ENCODE peak calls at places on chromosome 20, in four cellular contexts. One of them, this sample, is unnamed.

GRCh38 chr20:32574296-32575226 is 10.6 kb downstream of the NOL4L start:
- DNase-seq in K562: peak
- DNase-seq in HepG2: no peak
- DNase-seq in WTC11: no peak
- DNase-seq in this sample: no peak

GRCh38 chr20:31910071-31910803 is 39.8 kb downstream of the TTLL9 start:
- DNase-seq in K562: no peak
- DNase-seq in HepG2: no peak
- DNase-seq in WTC11: no peak
- DNase-seq in this sample: no peak

GRCh38 chr20:48437146-48437545 is 390.7 kb downstream of the PREX1 start:
- DNase-seq in K562: no peak
- DNase-seq in HepG2: no peak
- DNase-seq in WTC11: no peak
- DNase-seq in this sample: no peak

GRCh38 chr20:8152183-8152582 is 20.1 kb downstream of the PLCB1 start:
- DNase-seq in K562: no peak
- DNase-seq in HepG2: no peak
- DNase-seq in WTC11: no peak
- DNase-seq in this sample: no peak

GRCh38 chr20:56411759-56412472 is at the start of gene CASS4:
- DNase-seq in K562: peak
- DNase-seq in HepG2: peak
- DNase-seq in WTC11: no peak
- DNase-seq in this sample: no peak

GRCh38 chr20:61587910-61588309 is 335.8 kb downstream of the CDH4 start:
- DNase-seq in K562: no peak
- DNase-seq in HepG2: no peak
- DNase-seq in WTC11: no peak
- DNase-seq in this sample: no peak

GRCh38 chr20:12166053-12166717 is 248.5 kb downstream of the BTBD3 start:
- DNase-seq in K562: no peak
- DNase-seq in HepG2: no peak
- DNase-seq in WTC11: no peak
- DNase-seq in this sample: no peak

GRCh38 chr20:57264908-57265648 is 1.4 kb downstream of the BMP7 start:
- DNase-seq in K562: no peak
- DNase-seq in HepG2: no peak
- DNase-seq in WTC11: no peak
- DNase-seq in this sample: no peak

GRCh38 chr20:16556299-16556698 is 16.9 kb downstream of the KIF16B start:
- DNase-seq in K562: no peak
- DNase-seq in HepG2: no peak
- DNase-seq in WTC11: no peak
- DNase-seq in this sample: no peak

GRCh38 chr20:48275325-48275724 is 490.0 kb upstream of the SULF2 start:
- DNase-seq in K562: no peak
- DNase-seq in HepG2: no peak
- DNase-seq in WTC11: no peak
- DNase-seq in this sample: no peak

GRCh38 chr20:37356961-37357371 is 11.0 kb downstream of the SRC start:
- DNase-seq in K562: no peak
- DNase-seq in HepG2: no peak
- DNase-seq in WTC11: no peak
- DNase-seq in this sample: no peak

GRCh38 chr20:17936306-17936790 is 32.2 kb downstream of the SNX5 start:
- DNase-seq in K562: no peak
- DNase-seq in HepG2: no peak
- DNase-seq in WTC11: no peak
- DNase-seq in this sample: no peak

GRCh38 chr20:34693414-34693813 is 10.7 kb upstream of the TP53INP2 start:
- DNase-seq in K562: no peak
- DNase-seq in HepG2: no peak
- DNase-seq in WTC11: no peak
- DNase-seq in this sample: no peak

GRCh38 chr20:1296117-1296610 is 30.1 kb downstream of the SNPH start:
- DNase-seq in K562: no peak
- DNase-seq in HepG2: no peak
- DNase-seq in WTC11: no peak
- DNase-seq in this sample: no peak

GRCh38 chr20:32189691-32190607 is 17.6 kb downstream of the PLAGL2 start:
- DNase-seq in K562: no peak
- DNase-seq in HepG2: no peak
- DNase-seq in WTC11: peak
- DNase-seq in this sample: no peak

GRCh38 chr20:44856847-44857448 is 28.6 kb upstream of the YWHAB start:
- DNase-seq in K562: peak
- DNase-seq in HepG2: no peak
- DNase-seq in WTC11: no peak
- DNase-seq in this sample: no peak

GRCh38 chr20:41175201-41175651 is 37.9 kb downstream of the PLCG1 start:
- DNase-seq in K562: no peak
- DNase-seq in HepG2: no peak
- DNase-seq in WTC11: peak
- DNase-seq in this sample: no peak

GRCh38 chr20:16671753-16672152 is 58.1 kb upstream of the SNRPB2 start:
- DNase-seq in K562: no peak
- DNase-seq in HepG2: no peak
- DNase-seq in WTC11: no peak
- DNase-seq in this sample: no peak

GRCh38 chr20:11654766-11655165 is 262.9 kb upstream of the BTBD3 start:
- DNase-seq in K562: no peak
- DNase-seq in HepG2: no peak
- DNase-seq in WTC11: no peak
- DNase-seq in this sample: no peak

GRCh38 chr20:41359541-41360011 is 7.0 kb downstream of the EMILIN3 start:
- DNase-seq in K562: no peak
- DNase-seq in HepG2: no peak
- DNase-seq in WTC11: no peak
- DNase-seq in this sample: no peak

GRCh38 chr20:19370076-19371075 is 157.9 kb downstream of the SLC24A3 start:
- DNase-seq in K562: no peak
- DNase-seq in HepG2: no peak
- DNase-seq in WTC11: no peak
- DNase-seq in this sample: no peak

GRCh38 chr20:38727602-38728236 is 3.4 kb downstream of the SLC32A1 start:
- DNase-seq in K562: no peak
- DNase-seq in HepG2: no peak
- DNase-seq in WTC11: no peak
- DNase-seq in this sample: no peak

GRCh38 chr20:32458837-32459220 is 100.7 kb downstream of the ASXL1 start:
- DNase-seq in K562: no peak
- DNase-seq in HepG2: no peak
- DNase-seq in WTC11: no peak
- DNase-seq in this sample: no peak

GRCh38 chr20:46411637-46412036 is 5.2 kb upstream of the ELMO2 start:
- DNase-seq in K562: no peak
- DNase-seq in HepG2: peak
- DNase-seq in WTC11: no peak
- DNase-seq in this sample: no peak

GRCh38 chr20:46407671-46407996 is 1.2 kb upstream of the ELMO2 start:
- DNase-seq in K562: no peak
- DNase-seq in HepG2: no peak
- DNase-seq in WTC11: no peak
- DNase-seq in this sample: no peak

GRCh38 chr20:46406200-46406985 is at the start of gene ELMO2:
- DNase-seq in K562: peak
- DNase-seq in HepG2: peak
- DNase-seq in WTC11: peak
- DNase-seq in this sample: peak

GRCh38 chr20:46406986-46407670 is 713 bp upstream of the ELMO2 start:
- DNase-seq in K562: no peak
- DNase-seq in HepG2: peak
- DNase-seq in WTC11: peak
- DNase-seq in this sample: peak

GRCh38 chr20:46408281-46408731 is 1.9 kb upstream of the ELMO2 start:
- DNase-seq in K562: no peak
- DNase-seq in HepG2: peak
- DNase-seq in WTC11: no peak
- DNase-seq in this sample: no peak
- TF ChIP-seq TCF7 in K562: no peak
- TF ChIP-seq TCF7 in HepG2: no peak
- TF ChIP-seq TCF7 in WTC11: no peak
- TF ChIP-seq TCF7 in this sample: no peak

DNA sequence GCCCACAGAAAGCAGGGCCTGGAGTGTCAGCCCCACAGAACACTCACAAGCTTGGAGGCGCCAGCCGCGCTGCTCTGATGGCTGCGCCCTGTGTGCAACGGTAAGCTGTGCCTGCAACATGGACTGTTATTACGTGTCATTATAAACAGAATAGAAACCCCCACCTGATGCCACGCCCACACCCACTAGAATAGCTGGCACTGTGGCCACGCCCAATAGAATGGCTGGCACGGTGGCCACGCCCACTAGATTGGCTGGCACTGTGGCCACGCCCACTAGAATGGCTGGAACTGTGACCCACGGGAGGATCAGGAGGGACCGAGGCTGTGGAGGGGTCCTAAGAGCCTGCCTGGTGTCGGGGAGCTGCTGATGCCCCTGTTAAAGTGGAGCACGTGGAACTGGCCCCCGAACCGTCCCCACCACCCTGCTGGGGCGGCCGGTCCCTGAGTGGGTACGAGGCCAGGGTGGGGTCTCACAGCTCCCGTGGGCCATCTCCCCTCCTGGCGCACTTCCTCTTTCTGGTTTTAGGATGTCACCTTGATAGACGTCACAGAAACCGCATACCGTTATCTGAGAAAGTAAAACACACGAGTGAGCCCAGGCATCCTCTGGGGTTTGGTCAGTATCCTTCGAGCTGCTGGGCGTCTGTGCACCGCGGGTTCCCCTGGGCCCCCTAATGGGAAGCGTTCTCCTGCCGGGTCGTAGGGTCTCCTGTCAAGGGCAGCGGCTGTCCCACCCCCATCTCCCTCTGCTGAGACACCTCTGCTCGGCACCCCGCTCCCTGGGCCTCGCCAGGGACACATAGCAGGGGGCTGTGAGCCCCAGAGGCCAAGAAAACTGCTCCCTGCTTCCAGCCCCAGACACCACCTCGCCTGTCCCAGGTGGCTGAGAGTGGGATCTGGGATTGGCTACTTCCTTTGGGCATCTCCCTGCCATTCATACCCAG is 25.4 kb downstream of the SLC17A9 start:
- DNase-seq in K562: peak
- DNase-seq in HepG2: no peak
- DNase-seq in WTC11: no peak
- DNase-seq in this sample: peak
- TF ChIP-seq TCF7 in K562: no peak
- TF ChIP-seq TCF7 in HepG2: no peak
- TF ChIP-seq TCF7 in WTC11: no peak
- TF ChIP-seq TCF7 in this sample: no peak

DNA sequence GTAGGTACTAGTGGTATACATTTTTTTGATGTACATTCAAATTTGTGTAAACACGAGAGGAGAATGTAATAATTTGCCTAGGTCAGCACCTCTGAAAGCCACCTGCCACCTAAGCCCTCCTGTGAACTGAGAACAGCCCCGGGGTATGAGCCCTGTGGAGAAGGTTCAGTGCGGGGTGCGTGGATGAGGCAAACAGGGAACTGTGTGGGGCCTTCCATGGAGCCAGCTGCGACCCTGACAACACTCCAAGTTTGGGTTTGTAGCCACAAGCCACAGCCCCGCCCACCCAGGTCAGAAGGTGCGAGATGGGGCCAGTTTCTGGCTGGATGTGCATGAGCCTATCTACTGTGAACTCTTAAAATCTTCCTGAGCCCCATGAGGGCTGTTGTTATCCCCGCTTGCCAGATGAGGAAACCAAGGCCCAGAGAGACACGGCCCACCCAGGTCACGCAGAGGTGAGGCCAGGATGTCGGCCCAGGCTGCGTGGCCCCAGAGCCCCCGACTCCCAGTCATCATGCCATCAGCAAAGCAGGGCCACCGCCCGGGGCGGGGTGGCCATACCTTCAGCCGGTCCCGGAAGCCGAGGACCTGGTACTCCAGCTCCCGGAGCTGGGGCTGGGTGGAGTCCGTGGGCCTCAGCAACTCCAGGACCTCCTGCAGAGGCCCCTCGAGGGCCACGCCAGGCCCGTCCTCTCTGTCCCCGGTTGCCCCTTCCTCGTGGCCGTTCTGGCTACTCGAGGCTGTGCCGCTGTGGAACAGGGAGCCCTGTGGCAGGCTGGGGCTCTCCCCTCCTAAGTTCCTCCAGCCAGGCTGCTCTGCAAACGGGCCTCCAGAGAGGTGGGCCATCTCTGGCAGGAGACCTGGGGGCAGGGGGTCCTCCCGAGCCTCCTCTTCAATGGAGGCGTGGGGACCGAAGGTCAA is 89.6 kb downstream of the RIPOR3 start:
- DNase-seq in K562: peak
- DNase-seq in HepG2: no peak
- DNase-seq in WTC11: no peak
- DNase-seq in this sample: no peak
- TF ChIP-seq TCF7 in K562: no peak
- TF ChIP-seq TCF7 in HepG2: no peak
- TF ChIP-seq TCF7 in WTC11: no peak
- TF ChIP-seq TCF7 in this sample: no peak

GRCh38 chr20:2795451-2795850 is 5.0 kb downstream of the CPXM1 start:
- DNase-seq in K562: peak
- DNase-seq in HepG2: no peak
- DNase-seq in WTC11: no peak
- DNase-seq in this sample: no peak
- TF ChIP-seq TCF7 in K562: no peak
- TF ChIP-seq TCF7 in HepG2: no peak
- TF ChIP-seq TCF7 in WTC11: no peak
- TF ChIP-seq TCF7 in this sample: no peak

GRCh38 chr20:52481443-52481842 is 289.9 kb upstream of the ZFP64 start:
- DNase-seq in K562: no peak
- DNase-seq in HepG2: no peak
- DNase-seq in WTC11: no peak
- DNase-seq in this sample: no peak
- TF ChIP-seq TCF7 in K562: no peak
- TF ChIP-seq TCF7 in HepG2: no peak
- TF ChIP-seq TCF7 in WTC11: no peak
- TF ChIP-seq TCF7 in this sample: no peak

DNA sequence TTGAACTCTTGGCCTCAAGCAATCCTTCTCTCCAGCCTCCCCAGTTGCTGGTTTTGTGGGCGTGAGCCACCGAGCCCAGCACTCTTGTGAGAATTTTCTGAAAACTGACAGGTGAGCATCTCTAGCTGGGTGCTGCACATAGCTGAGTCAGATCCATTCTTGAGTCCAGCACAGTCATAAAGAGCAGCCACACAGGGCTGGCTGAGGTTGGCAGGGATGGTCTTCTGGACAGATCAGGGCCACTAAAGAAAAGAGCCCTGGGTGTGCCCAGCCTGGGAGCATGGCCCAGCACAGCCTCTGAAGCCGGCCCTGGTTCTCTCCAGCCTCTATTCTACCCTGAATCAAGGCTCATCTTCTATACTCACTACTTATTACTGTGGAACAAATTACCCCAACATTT is 11.5 kb downstream of the DLGAP4 start:
- DNase-seq in K562: no peak
- DNase-seq in HepG2: no peak
- DNase-seq in WTC11: peak
- DNase-seq in this sample: no peak
- TF ChIP-seq TCF7 in K562: no peak
- TF ChIP-seq TCF7 in HepG2: no peak
- TF ChIP-seq TCF7 in WTC11: no peak
- TF ChIP-seq TCF7 in this sample: no peak

GRCh38 chr20:21706345-21707195 is 1.1 kb downstream of the PAX1 start:
- DNase-seq in K562: no peak
- DNase-seq in HepG2: no peak
- DNase-seq in WTC11: peak
- DNase-seq in this sample: no peak
- TF ChIP-seq TCF7 in K562: no peak
- TF ChIP-seq TCF7 in HepG2: no peak
- TF ChIP-seq TCF7 in WTC11: no peak
- TF ChIP-seq TCF7 in this sample: no peak

This sample was measured in GM12878.